ENCODE peak calls at places on chromosomes 16 and 17, in ten cellular contexts. A is GM20000, B is AG10803, F is pancreas, R is transverse colon, V is upper lobe of right lung, C is lung, O is neural crest cell, M is HFF-Myc, N is cardiac muscle cell. I is an unnamed sample.

GRCh38 chr17:78172284-78173024 is 4.1 kb downstream of the SYNGR2 start:
- DNase-seq in F (peak; percentile 55), N (peak; percentile 87), A (no peak), M (no peak), V (peak; percentile 86), C (peak; percentile 61), B (no peak), O (no peak), R (peak; percentile 89), I (no peak)

GRCh38 chr17:7380855-7381683 is at the start of gene TNK1:
- DNase-seq in M (no peak), B (no peak), A (no peak), O (no peak), V (peak; percentile 88), N (peak; percentile 36), R (peak; percentile 87), C (peak; percentile 69), F (peak; percentile 85), I (no peak)

GRCh38 chr16:11560701-11561439 is 25.8 kb downstream of the LITAF start:
- DNase-seq in R (peak; percentile 26), N (no peak), A (no peak), F (no peak), C (no peak), V (peak; percentile 49), O (no peak), B (no peak), M (peak; percentile 43), I (no peak)

GRCh38 chr17:50443492-50444051 is 17.6 kb downstream of the ACSF2 start:
- DNase-seq in O (no peak), N (peak; percentile 63), M (no peak), A (no peak), B (peak; percentile 20), F (no peak), C (no peak), R (peak; percentile 57), V (no peak), I (no peak)

GRCh38 chr16:2048116-2048543 is 345 bp downstream of the TSC2 start:
- DNase-seq in O (no peak), B (no peak), A (no peak), M (no peak), R (peak; percentile 41), V (no peak), C (no peak), N (no peak), F (no peak), I (no peak)

GRCh38 chr16:88702364-88703210 is 3.6 kb downstream of the RNF166 start:
- DNase-seq in V (no peak), B (no peak), A (no peak), C (no peak), F (no peak), M (no peak), R (no peak), O (no peak), N (no peak), I (no peak)

GRCh38 chr16:21283521-21284289 is 5.6 kb upstream of the CRYM start:
- DNase-seq in M (no peak), R (peak; percentile 56), N (peak; percentile 86), A (peak; percentile 62), V (peak; percentile 76), O (peak; percentile 71), C (peak; percentile 37), B (no peak), F (peak; percentile 30), I (no peak)

GRCh38 chr16:66357523-66357928 is 9.0 kb upstream of the CDH5 start:
- DNase-seq in A (peak; percentile 62), M (peak; percentile 69), R (peak; percentile 41), N (peak; percentile 75), V (no peak), C (peak; percentile 56), F (no peak), O (peak; percentile 65), B (peak; percentile 83), I (peak; percentile 39)

GRCh38 chr16:81347425-81347824 is 32.7 kb downstream of the GAN start:
- DNase-seq in O (no peak), B (no peak), M (no peak), A (no peak), N (no peak), R (no peak), F (no peak), V (no peak), C (no peak), I (no peak)

GRCh38 chr16:81349608-81350305 is 35.0 kb downstream of the GAN start:
- DNase-seq in O (no peak), B (no peak), C (no peak), V (no peak), R (no peak), F (no peak), A (no peak), N (no peak), M (no peak), I (no peak)

GRCh38 chr16:81353895-81354294 is 39.1 kb downstream of the GAN start:
- DNase-seq in R (no peak), B (no peak), F (no peak), A (no peak), C (no peak), M (no peak), N (no peak), O (no peak), V (no peak), I (no peak)

GRCh38 chr16:81350306-81350615 is 35.5 kb downstream of the GAN start:
- DNase-seq in C (no peak), B (peak; percentile 3), R (no peak), O (no peak), N (peak; percentile 23), V (no peak), A (no peak), M (no peak), F (no peak), I (no peak)
- TF ChIP-seq CTCF in C (no peak), B (no peak), R (peak; percentile 9), O (no peak), N (peak; percentile 10), V (no peak), A (no peak), M (no peak), F (no peak), I (no peak)

GRCh38 chr17:64232466-64233262 is 30.4 kb downstream of the TEX2 start:
- DNase-seq in V (no peak), B (no peak), N (no peak), A (no peak), R (no peak), O (no peak), F (no peak), M (no peak), C (no peak), I (no peak)

GRCh38 chr17:64240261-64240740 is 22.8 kb downstream of the TEX2 start:
- DNase-seq in A (no peak), O (no peak), F (no peak), V (no peak), B (no peak), C (no peak), N (peak; percentile 25), M (peak; percentile 31), R (no peak), I (no peak)

GRCh38 chr17:64234961-64235360 is 28.1 kb downstream of the TEX2 start:
- DNase-seq in N (no peak), R (no peak), F (no peak), B (no peak), M (no peak), V (no peak), O (no peak), A (no peak), C (no peak), I (no peak)

GRCh38 chr17:64240741-64241347 is 22.2 kb downstream of the TEX2 start:
- DNase-seq in B (peak; percentile 97), N (no peak), V (no peak), R (peak; percentile 35), A (no peak), O (no peak), M (peak; percentile 98), F (no peak), C (peak; percentile 43), I (no peak)

DNA sequence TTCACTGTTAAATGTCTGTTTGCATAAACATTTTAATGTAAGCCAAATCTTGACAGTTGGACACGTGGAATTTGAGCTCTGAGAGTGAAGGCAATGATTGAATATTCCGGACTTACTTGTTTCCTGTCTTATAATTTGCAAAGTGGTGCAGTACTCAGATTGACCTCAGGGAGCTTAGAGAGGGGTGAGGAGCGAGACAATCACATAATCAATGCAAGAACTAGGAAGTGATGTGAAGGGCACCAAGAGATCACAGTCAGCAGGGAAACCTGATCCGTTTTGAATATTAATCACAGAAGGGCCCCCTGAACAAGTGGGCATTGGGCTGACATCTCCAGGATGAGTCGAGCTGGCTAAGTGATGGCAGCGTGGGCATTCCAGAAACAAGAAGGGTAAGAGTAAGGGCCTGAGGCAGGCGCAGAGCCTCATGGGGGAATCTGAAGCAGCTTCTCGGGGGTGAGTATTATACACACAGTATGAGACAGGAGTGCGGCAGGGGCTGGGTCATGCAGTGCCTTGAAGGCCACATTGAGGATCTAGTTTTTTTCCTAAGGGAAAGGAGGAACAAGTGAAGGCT is 26.1 kb downstream of the TEX2 start:
- DNase-seq in V (no peak), F (no peak), M (no peak), B (no peak), R (no peak), O (no peak), C (no peak), N (no peak), A (no peak), I (no peak)
- TF ChIP-seq CTCF in V (peak; percentile 22), F (no peak), M (peak; percentile 16), B (peak; percentile 41), R (no peak), O (peak; percentile 62), C (no peak), N (peak; percentile 29), A (no peak), I (peak; percentile 37)

DNA sequence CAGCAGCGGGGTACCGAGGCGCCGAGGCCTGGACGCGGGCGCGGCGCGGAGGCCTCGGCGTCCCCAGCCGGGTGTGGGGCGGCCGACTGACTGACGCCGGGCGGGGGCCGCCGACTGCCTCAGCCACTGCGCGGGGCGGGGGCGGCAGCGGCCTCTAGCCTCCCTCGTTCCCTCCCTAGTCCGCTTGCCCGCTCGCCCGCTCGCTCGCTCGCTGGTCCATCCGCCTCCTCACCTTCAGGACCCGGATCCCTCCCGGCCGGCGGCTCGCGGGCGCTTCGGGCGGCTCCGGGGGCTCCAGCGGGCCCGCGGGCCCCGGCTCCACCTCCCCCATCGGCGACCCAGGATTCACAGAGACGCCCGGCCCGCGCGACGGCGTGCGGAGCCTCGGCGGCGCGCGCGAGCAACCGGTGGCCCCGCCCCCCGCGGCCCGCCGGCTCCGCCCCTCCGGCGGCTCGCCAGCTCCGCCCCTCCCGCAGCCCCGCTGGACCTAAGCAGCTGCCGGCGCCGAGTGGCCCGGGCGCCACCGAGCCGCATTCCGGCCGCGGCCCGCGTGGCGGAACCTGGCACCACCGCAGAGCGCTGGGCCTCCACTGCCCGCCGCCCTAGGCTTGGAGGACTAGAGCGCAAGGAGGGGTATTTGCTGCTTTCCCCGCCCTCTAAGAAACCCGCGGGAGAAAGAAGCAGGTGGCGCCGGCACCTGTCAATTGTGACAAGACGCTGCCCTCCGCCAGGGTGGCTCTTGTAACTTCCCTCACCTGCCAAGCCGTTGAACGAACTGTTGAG is 773 bp downstream of the PHLPP2 start:
- DNase-seq in A (peak; percentile 97), M (no peak), F (peak; percentile 84), N (peak; percentile 91), V (peak; percentile 89), C (peak; percentile 69), O (peak; percentile 66), B (peak; percentile 52), R (peak; percentile 85), I (no peak)
- TF ChIP-seq CTCF in A (no peak), M (no peak), F (no peak), N (no peak), V (peak; percentile 11), C (no peak), O (peak; percentile 26), B (no peak), R (no peak), I (no peak)

DNA sequence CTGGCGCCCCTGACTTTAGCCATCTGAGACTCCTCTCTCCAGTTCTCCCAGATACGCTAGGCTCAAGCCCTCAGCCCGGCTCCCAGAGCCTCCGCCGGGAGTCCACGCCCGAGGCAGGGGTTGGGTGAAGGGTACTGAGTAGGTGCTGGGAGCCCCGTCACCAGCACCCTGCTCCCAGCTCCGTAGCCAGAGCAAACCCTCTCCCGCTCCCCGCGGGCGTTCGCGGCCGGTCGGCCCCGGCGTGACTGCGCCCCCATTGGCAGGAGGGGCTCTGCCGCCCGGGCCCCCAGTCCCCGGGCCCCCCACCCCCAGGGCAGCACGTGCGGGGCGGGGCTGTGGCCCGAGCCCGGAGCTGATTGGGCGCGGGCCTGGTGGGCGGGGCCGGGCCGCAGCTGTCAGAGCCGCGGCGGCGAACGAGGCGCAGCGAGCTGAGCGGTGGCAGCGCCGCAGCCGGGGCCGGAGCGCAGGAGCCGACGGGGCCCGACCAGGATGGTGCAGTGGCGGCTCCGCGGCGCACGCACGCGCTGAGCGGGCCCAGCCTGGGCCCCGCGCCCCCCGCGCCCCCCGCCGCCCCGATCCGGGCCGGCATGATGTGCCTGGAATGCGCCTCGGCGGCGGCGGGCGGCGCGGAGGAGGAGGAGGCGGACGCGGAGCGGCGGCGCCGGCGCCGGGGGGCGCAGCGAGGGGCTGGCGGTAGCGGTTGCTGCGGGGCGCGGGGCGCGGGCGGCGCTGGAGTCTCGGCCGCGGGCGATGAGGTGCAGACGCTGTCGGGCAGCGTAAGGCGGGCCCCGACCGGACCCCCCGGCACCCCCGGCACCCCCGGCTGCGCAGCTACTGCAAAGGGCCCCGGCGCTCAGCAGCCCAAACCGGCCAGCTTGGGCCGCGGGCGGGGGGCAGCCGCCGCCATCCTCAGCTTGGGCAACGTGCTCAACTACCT is at the start of gene SPNS2:
- DNase-seq in C (no peak), F (peak; percentile 82), M (no peak), B (peak; percentile 25), A (peak; percentile 94), N (peak; percentile 84), V (peak; percentile 86), O (peak; percentile 44), R (peak; percentile 68), I (no peak)
- TF ChIP-seq CTCF in C (no peak), F (no peak), M (no peak), B (no peak), A (no peak), N (no peak), V (no peak), O (no peak), R (no peak), I (no peak)